ENCODE peak calls at places on chromosomes 6 and 20, in eight cellular contexts. W, Q, J, P, C, V, B and A are unnamed samples.
A peak's percentile ranks its signal among the peaks of the same experiment; 100 is the strongest.

GRCh38 chr6:105748737-105749161 is 337.4 kb upstream of the PRDM1 start:
- DNase-seq in W (peak; percentile 68), Q (no peak), J (peak; percentile 44), P (peak; percentile 48), C (peak; percentile 13), V (peak; percentile 2), B (no peak), A (no peak)

GRCh38 chr20:47258745-47259695 is 97.5 kb downstream of the ZMYND8 start:
- DNase-seq in W (peak; percentile 39), Q (no peak), J (peak; percentile 56), P (no peak), C (no peak), V (peak; percentile 74), B (no peak), A (peak; percentile 37)

GRCh38 chr6:53312355-53312754 is 36.4 kb downstream of the ELOVL5 start:
- DNase-seq in W (no peak), Q (no peak), J (no peak), P (no peak), C (no peak), V (no peak), B (no peak), A (no peak)

GRCh38 chr6:47527274-47527673 is 49.7 kb downstream of the CD2AP start:
- DNase-seq in W (no peak), Q (no peak), J (no peak), P (no peak), C (no peak), V (no peak), B (no peak), A (no peak)

GRCh38 chr6:145480024-145480423 is 255.3 kb downstream of the EPM2A start:
- DNase-seq in W (no peak), Q (no peak), J (no peak), P (no peak), C (no peak), V (no peak), B (no peak), A (no peak)

GRCh38 chr20:20690676-20691476 is 21.6 kb downstream of the RALGAPA2 start:
- DNase-seq in W (no peak), Q (no peak), J (no peak), P (no peak), C (no peak), V (peak; percentile 16), B (no peak), A (no peak)

GRCh38 chr6:121142093-121142492 is 192.2 kb downstream of the TBC1D32 start:
- DNase-seq in W (peak; percentile 4), Q (no peak), J (no peak), P (no peak), C (no peak), V (no peak), B (no peak), A (no peak)

GRCh38 chr6:30618270-30618787 is 689 bp downstream of the MRPS18B start:
- DNase-seq in W (no peak), Q (peak; percentile 52), J (no peak), P (no peak), C (no peak), V (peak; percentile 33), B (no peak), A (no peak)

GRCh38 chr6:36345681-36346417 is 9.2 kb upstream of the BNIP5 start:
- DNase-seq in W (no peak), Q (no peak), J (no peak), P (no peak), C (peak; percentile 76), V (peak; percentile 56), B (no peak), A (no peak)

GRCh38 chr6:120005292-120005976 is 655.9 kb upstream of the MAN1A1 start:
- DNase-seq in W (no peak), Q (no peak), J (no peak), P (no peak), C (peak; percentile 11), V (no peak), B (no peak), A (no peak)

GRCh38 chr6:70398783-70399730 is 14.3 kb upstream of the FAM135A start:
- DNase-seq in W (peak; percentile 34), Q (no peak), J (peak; percentile 55), P (peak; percentile 33), C (no peak), V (peak; percentile 26), B (peak; percentile 84), A (peak; percentile 62)

GRCh38 chr6:131059486-131059885 is 3.6 kb downstream of the EPB41L2 start:
- DNase-seq in W (peak; percentile 63), Q (no peak), J (no peak), P (peak; percentile 61), C (no peak), V (peak; percentile 42), B (no peak), A (peak; percentile 62)

GRCh38 chr6:19849736-19850135 is 12.6 kb downstream of the ID4 start:
- DNase-seq in W (no peak), Q (no peak), J (no peak), P (no peak), C (no peak), V (no peak), B (no peak), A (no peak)

GRCh38 chr6:121584591-121585369 is 149.3 kb downstream of the GJA1 start:
- DNase-seq in W (no peak), Q (no peak), J (no peak), P (peak; percentile 38), C (no peak), V (peak; percentile 55), B (no peak), A (peak; percentile 70)

GRCh38 chr6:5094327-5094726 is 9.2 kb downstream of the PPP1R3G start:
- DNase-seq in W (peak; percentile 92), Q (no peak), J (no peak), P (peak; percentile 92), C (no peak), V (peak; percentile 85), B (no peak), A (peak; percentile 94)

GRCh38 chr20:32203556-32204484 is 3.7 kb downstream of the PLAGL2 start:
- DNase-seq in W (no peak), Q (no peak), J (no peak), P (no peak), C (no peak), V (peak; percentile 52), B (peak; percentile 82), A (peak; percentile 4)

GRCh38 chr20:11890331-11891080 is 27.2 kb upstream of the BTBD3 start:
- DNase-seq in W (peak; percentile 98), Q (peak; percentile 92), J (peak; percentile 93), P (peak; percentile 79), C (peak; percentile 95), V (peak; percentile 95), B (peak; percentile 87), A (peak; percentile 92)

DNA sequence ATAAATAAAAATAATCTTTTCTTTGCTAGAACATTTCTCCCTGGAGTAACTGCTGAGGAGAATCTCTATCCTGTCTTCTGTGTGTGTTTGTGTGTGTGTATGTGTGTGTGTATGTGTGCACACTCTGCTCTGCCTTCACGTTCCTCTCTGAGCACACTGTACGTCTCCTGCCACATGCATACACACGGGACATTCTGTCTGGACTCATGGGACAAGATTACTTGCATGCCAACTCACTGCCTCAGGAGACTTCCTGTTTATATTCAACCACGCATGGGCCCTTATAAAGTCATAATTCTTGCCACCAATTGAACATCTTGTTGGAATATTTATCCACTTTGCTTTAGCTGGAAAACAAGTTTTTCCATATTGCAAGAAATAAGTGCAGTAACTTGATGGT is 930.6 kb downstream of the KIF16B start:
- DNase-seq in W (peak; percentile 68), Q (no peak), J (no peak), P (peak; percentile 30), C (no peak), V (no peak), B (no peak), A (no peak)
- TF ChIP-seq CTCF in W (no peak), Q (no peak), J (no peak), P (no peak), C (no peak), V (no peak), B (no peak), A (no peak)

DNA sequence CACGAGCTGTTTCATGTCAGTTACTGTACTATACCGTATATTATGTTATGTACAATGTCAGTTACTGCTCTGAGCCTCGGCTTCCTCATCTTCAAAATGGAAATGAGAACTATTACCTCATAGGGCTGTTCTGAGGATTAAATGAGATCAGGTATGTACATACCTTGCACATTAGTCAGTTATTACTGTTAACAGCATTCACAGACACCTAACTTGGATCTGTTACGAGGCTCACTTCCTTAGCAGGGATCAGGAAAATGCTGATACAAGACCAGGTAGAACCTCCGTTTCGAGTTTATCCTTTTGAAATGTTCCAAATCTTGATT is 69.7 kb upstream of the TBC1D7 start:
- DNase-seq in W (no peak), Q (no peak), J (no peak), P (no peak), C (no peak), V (no peak), B (peak; percentile 82), A (no peak)
- TF ChIP-seq CTCF in W (no peak), Q (no peak), J (no peak), P (peak; percentile 7), C (no peak), V (no peak), B (peak; percentile 0), A (no peak)

DNA sequence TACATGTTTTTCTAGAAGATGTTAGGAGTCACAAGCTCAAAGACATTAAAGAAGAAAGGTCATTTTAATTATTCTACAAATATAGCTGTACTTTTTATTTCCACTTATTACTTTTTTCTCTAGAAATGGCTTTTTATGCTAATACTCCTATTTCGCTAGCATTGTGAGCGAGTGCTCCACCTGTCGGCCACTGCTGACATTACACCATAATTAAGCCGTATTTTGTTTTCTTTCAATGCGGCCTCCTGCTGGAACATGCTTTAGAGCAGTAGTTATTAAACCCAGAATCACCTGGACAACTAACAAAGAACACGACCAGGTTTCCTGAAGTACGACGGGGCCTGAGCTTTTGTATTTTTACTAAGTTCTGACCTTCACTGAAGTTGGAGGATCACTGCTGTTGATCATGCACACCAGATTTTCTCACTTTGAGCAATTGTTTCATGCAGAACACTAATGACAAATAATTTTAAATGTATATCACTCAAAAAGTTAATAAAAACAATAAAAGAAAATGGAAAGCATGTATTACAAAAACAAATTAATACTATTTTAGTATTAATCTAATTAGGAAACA is 74.1 kb upstream of the PAK5 start:
- DNase-seq in W (peak; percentile 71), Q (no peak), J (peak; percentile 44), P (peak; percentile 32), C (peak; percentile 64), V (peak; percentile 59), B (peak; percentile 39), A (peak; percentile 57)
- TF ChIP-seq CTCF in W (peak; percentile 88), Q (peak; percentile 64), J (peak; percentile 65), P (peak; percentile 95), C (peak; percentile 98), V (peak; percentile 84), B (peak; percentile 97), A (peak; percentile 82)

DNA sequence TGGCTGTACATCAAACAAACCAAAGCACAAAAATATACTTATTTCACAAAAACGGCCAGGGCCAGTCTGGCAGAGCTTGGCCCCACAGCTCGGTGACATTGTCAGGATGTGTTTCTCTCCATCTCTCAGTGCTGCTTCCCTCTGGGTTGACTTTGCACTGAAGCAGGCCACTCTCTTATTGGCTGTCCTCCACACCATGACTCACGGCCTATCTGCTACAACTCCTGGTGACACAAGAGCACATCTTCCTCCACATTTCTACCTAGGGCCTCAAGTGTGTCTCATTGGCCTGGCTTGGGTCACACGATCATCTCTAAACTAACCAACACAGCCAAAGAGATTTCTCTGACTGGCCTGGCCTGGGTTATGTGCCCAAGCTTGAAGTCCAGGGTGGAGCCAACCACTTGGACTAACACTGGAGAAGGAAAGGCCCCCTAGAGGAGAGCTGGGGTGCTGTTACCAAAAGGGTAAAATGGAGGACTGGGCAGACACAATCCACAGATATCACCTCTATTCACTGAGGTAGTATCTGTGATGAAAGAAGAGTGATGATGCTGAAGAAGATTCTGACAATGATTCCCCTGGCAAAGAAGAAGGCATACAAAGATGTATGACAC is 159.8 kb upstream of the TSHZ2 start:
- DNase-seq in W (no peak), Q (no peak), J (no peak), P (no peak), C (peak; percentile 28), V (no peak), B (no peak), A (no peak)
- TF ChIP-seq CTCF in W (no peak), Q (no peak), J (no peak), P (no peak), C (peak; percentile 41), V (no peak), B (no peak), A (no peak)